ENCODE peak calls at places on chromosomes 1 and 21, in ten cellular contexts. L is GM12891; X is AG04450; K is neural crest cell; C is ELR; I is activated T-cell treated with anti-CD3 and anti-CD28 coated beads, Interleukin-2, amount 50 U/mL, for 24 hours; R is A172; T is stromal cell of bone marrow; N is stimulated activated CD4-positive, alpha-beta T cell treated with anti-CD3 and anti-CD28 coated beads, Interleukin-12 subunit alpha, Interleukin-12 subunit beta, amount 100 ng/mL, for 48 hours; J is sigmoid colon. G is an unnamed sample.

GRCh38 chr1:61659061-61659460 is 65.9 kb downstream of the TM2D1 start:
- DNase-seq in J (no peak), N (no peak), L (no peak), K (no peak), T (no peak), I (no peak), R (no peak), X (no peak), C (peak), G (no peak)

GRCh38 chr1:22717038-22717758 is 6.6 kb downstream of the EPHB2 start:
- DNase-seq in C (no peak), L (no peak), N (no peak), I (no peak), K (no peak), J (no peak), X (no peak), T (no peak), R (no peak), G (no peak)

GRCh38 chr21:36422279-36423098 is 37.3 kb downstream of the CHAF1B start:
- DNase-seq in J (no peak), I (peak), C (peak), T (peak), N (peak), X (peak), R (peak), K (peak), L (peak), G (peak)

GRCh38 chr1:117611121-117611601 is 5.3 kb downstream of the TENT5C start:
- DNase-seq in L (no peak), X (no peak), J (no peak), K (no peak), C (no peak), I (no peak), T (no peak), N (no peak), R (no peak), G (no peak)

GRCh38 chr1:181551249-181551648 is 67.9 kb downstream of the CACNA1E start:
- DNase-seq in N (no peak), K (peak), T (no peak), R (no peak), L (no peak), C (no peak), J (peak), X (no peak), I (no peak), G (no peak)

GRCh38 chr1:20308569-20308968 is 17.9 kb downstream of the VWA5B1 start:
- DNase-seq in J (no peak), N (no peak), I (no peak), L (no peak), C (no peak), T (no peak), K (no peak), X (no peak), R (no peak), G (no peak)

GRCh38 chr1:55848906-55849305 is 633.7 kb upstream of the USP24 start:
- DNase-seq in X (no peak), L (no peak), K (no peak), J (no peak), C (peak), I (no peak), T (peak), N (no peak), R (no peak), G (peak)

GRCh38 chr1:89719502-89720306 is 86.8 kb downstream of the LRRC8C start:
- DNase-seq in N (no peak), L (peak), C (peak), I (no peak), T (no peak), K (no peak), J (no peak), R (peak), X (no peak), G (peak)

GRCh38 chr1:231485029-231485784 is 43.3 kb upstream of the TSNAX start:
- DNase-seq in N (no peak), X (peak), J (no peak), R (no peak), I (no peak), T (no peak), L (no peak), C (no peak), K (no peak), G (peak)

GRCh38 chr1:119982006-119982405 is 85.7 kb upstream of the ADAM30 start:
- DNase-seq in X (no peak), C (peak), K (no peak), L (no peak), N (no peak), T (peak), I (no peak), J (no peak), R (peak), G (peak)

G was measured in GM23248.